ENCODE peak calls at places on chromosomes 1 and 21, in five cellular contexts. J is pancreas, M is D341Med, V is dorsolateral prefrontal cortex, T is amniotic stem cell. E is an unnamed sample.

GRCh38 chr1:6801998-6802397 is 16.7 kb downstream of the CAMTA1 start:
- DNase-seq in J (no peak), M (peak), V (no peak), T (no peak), E (no peak)

GRCh38 chr1:246930830-246931548 is 759 bp downstream of the AHCTF1 start:
- DNase-seq in J (peak), M (peak), V (peak), T (peak), E (no peak)

GRCh38 chr1:229027158-229027557 is 243.8 kb upstream of the RAB4A start:
- DNase-seq in J (no peak), M (no peak), V (no peak), T (no peak), E (no peak)

GRCh38 chr1:247077234-247077633 is 1.4 kb downstream of the ZNF670 start:
- DNase-seq in J (no peak), M (no peak), V (no peak), T (no peak), E (no peak)

GRCh38 chr1:178254433-178254832 is 160.5 kb downstream of the RASAL2 start:
- DNase-seq in J (no peak), M (no peak), V (no peak), T (no peak), E (no peak)

GRCh38 chr1:179016694-179017382 is 8.9 kb upstream of the FAM20B start:
- DNase-seq in J (peak), M (peak), V (peak), T (peak), E (no peak)

GRCh38 chr1:233490488-233490887 is 123.4 kb upstream of the KCNK1 start:
- DNase-seq in J (peak), M (no peak), V (peak), T (no peak), E (no peak)

GRCh38 chr1:187157552-187157951 is 328.8 kb downstream of the PLA2G4A start:
- DNase-seq in J (no peak), M (no peak), V (no peak), T (no peak), E (no peak)

GRCh38 chr1:87408665-87409248 is 80.1 kb downstream of the LMO4 start:
- DNase-seq in J (no peak), M (no peak), V (no peak), T (no peak), E (no peak)

GRCh38 chr21:43204638-43205037 is 35.8 kb downstream of the CRYAA start:
- DNase-seq in J (peak), M (no peak), V (no peak), T (no peak), E (no peak)

GRCh38 chr1:202058001-202058908 is 47.9 kb downstream of the ELF3 start:
- DNase-seq in J (no peak), M (no peak), V (no peak), T (no peak), E (no peak)

GRCh38 chr1:241022366-241022765 is 334.6 kb downstream of the RGS7 start:
- DNase-seq in J (no peak), M (no peak), V (no peak), T (no peak), E (no peak)

GRCh38 chr1:184664661-184665060 is 90.0 kb downstream of the EDEM3 start:
- DNase-seq in J (no peak), M (no peak), V (no peak), T (no peak), E (no peak)

GRCh38 chr1:215160351-215160750 is 77.8 kb downstream of the KCNK2 start:
- DNase-seq in J (no peak), M (no peak), V (no peak), T (no peak), E (no peak)